ENCODE peak calls at places on chromosomes 7 and 10, in nine cellular contexts. P is fibroblast of lung; O is activated CD4-positive, CD25-positive, alpha-beta regulatory T cell treated with anti-CD3 and anti-CD28 coated beads, Interleukin-2, amount 50 U/mL, for 72 hours; N is activated T-helper 9 cell treated with anti-CD3 and anti-CD28 coated beads, Interleukin-2, amount 50 U/mL, for 16 hours; Z is colonic mucosa; V is midbrain; W is GDM1; T is NCI-H2081; H is T-helper 9 cell. I is an unnamed sample.

GRCh38 chr10:71719042-71719441 is 536 bp downstream of the C10orf105 start:
- DNase-seq in Z (no peak), V (peak), P (no peak), T (no peak), N (no peak), W (no peak), O (no peak), H (no peak), I (no peak)

GRCh38 chr7:16298221-16298620 is 123.1 kb downstream of the CRPPA start:
- DNase-seq in Z (no peak), W (no peak), N (no peak), H (no peak), V (no peak), P (no peak), O (no peak), T (no peak), I (no peak)

GRCh38 chr10:29471483-29471859 is 163.3 kb downstream of the SVIL start:
- DNase-seq in Z (no peak), H (no peak), V (no peak), N (no peak), O (no peak), W (no peak), T (no peak), P (peak), I (no peak)

GRCh38 chr10:443459-443858 is 246.0 kb downstream of the DIP2C start:
- DNase-seq in Z (no peak), V (no peak), W (no peak), N (no peak), H (no peak), O (no peak), P (no peak), T (no peak), I (no peak)

GRCh38 chr7:83794834-83795233 is 145.9 kb upstream of the SEMA3E start:
- DNase-seq in O (no peak), V (no peak), Z (no peak), H (no peak), N (no peak), W (no peak), T (no peak), P (no peak), I (no peak)

GRCh38 chr7:36185732-36186131 is 32.7 kb downstream of the EEPD1 start:
- DNase-seq in O (no peak), T (no peak), H (no peak), W (no peak), V (no peak), N (no peak), Z (no peak), P (no peak), I (no peak)

GRCh38 chr10:115727114-115727513 is 545.9 kb downstream of the GFRA1 start:
- DNase-seq in P (no peak), N (no peak), Z (no peak), W (no peak), H (no peak), V (no peak), T (peak), O (no peak), I (no peak)

GRCh38 chr10:86755740-86756510 is 494 bp upstream of the BMPR1A start:
- DNase-seq in V (peak), P (peak), O (peak), W (peak), H (peak), T (peak), Z (peak), N (peak), I (peak)

GRCh38 chr10:98316661-98317060 is 48.7 kb upstream of the LOXL4 start:
- DNase-seq in O (no peak), P (peak), N (no peak), V (no peak), W (no peak), Z (no peak), H (no peak), T (no peak), I (no peak)

GRCh38 chr10:122329416-122329815 is 45.1 kb upstream of the PLEKHA1 start:
- DNase-seq in W (no peak), P (no peak), V (no peak), Z (peak), H (no peak), O (no peak), T (no peak), N (no peak), I (no peak)

GRCh38 chr10:132169031-132169765 is 17.6 kb upstream of the DPYSL4 start:
- DNase-seq in H (no peak), N (no peak), Z (no peak), W (no peak), O (peak), T (no peak), V (no peak), P (no peak), I (no peak)

GRCh38 chr10:121609426-121610380 is 11.5 kb upstream of the FGFR2 start:
- DNase-seq in O (no peak), T (no peak), P (no peak), W (no peak), H (no peak), N (no peak), V (no peak), Z (no peak), I (no peak)

I was measured in activated naive CD8-positive, alpha-beta T cell treated with anti-CD3 and anti-CD28 coated beads, Interleukin-2, amount 10 ng/mL, durations not matched to agents 7 days and 5 days.